ENCODE peak calls at places on chromosomes 7 and 10, in eight cellular contexts. G is activated CD4-positive, alpha-beta T cell treated with anti-CD3 and anti-CD28 coated beads for 1 hour; U is A549; L is D341Med; X is HTR-8/SVneo; V is HCT116; F is dermis blood vessel endothelial cell; D is right atrium auricular region. M is an unnamed sample.

GRCh38 chr7:90211391-90212148 is at the start of gene STEAP2:
- DNase-seq in F (peak), D (peak), V (peak), U (peak), G (no peak), X (peak), L (peak), M (peak)

GRCh38 chr7:88075216-88075615 is 141.2 kb downstream of the ADAM22 start:
- DNase-seq in G (no peak), F (no peak), L (no peak), V (no peak), D (no peak), U (no peak), X (no peak), M (no peak)

GRCh38 chr10:97863808-97864207 is 14.2 kb downstream of the GOLGA7B start:
- DNase-seq in U (no peak), L (no peak), X (no peak), V (no peak), F (no peak), D (no peak), G (no peak), M (no peak)

GRCh38 chr10:60521974-60522405 is 132.3 kb upstream of the ANK3 start:
- DNase-seq in F (peak), L (no peak), U (no peak), D (no peak), G (no peak), X (no peak), V (no peak), M (no peak)

GRCh38 chr10:3828404-3829192 is 43.6 kb upstream of the KLF6 start:
- DNase-seq in F (peak), U (no peak), X (no peak), G (no peak), D (no peak), V (no peak), L (no peak), M (no peak)

GRCh38 chr10:104300736-104301292 is 31.8 kb downstream of the GSTO2 start:
- DNase-seq in D (peak), V (no peak), G (no peak), F (peak), X (peak), L (peak), U (peak), M (no peak)

GRCh38 chr10:8416755-8417154 is 362.3 kb downstream of the GATA3 start:
- DNase-seq in D (no peak), L (no peak), F (no peak), U (no peak), V (no peak), X (no peak), G (no peak), M (no peak)

GRCh38 chr10:17624996-17625395 is 7.8 kb upstream of the HACD1 start:
- DNase-seq in L (no peak), U (no peak), F (no peak), X (no peak), D (no peak), V (no peak), G (no peak), M (no peak)

GRCh38 chr7:17690030-17690429 is 250.3 kb downstream of the SNX13 start:
- DNase-seq in X (no peak), G (no peak), U (no peak), D (no peak), F (no peak), L (no peak), V (no peak), M (no peak)

GRCh38 chr10:52308251-52309031 is 5.6 kb upstream of the DKK1 start:
- DNase-seq in U (peak), L (peak), G (no peak), D (peak), X (peak), F (peak), V (no peak), M (no peak)

GRCh38 chr10:84196083-84196482 is 1.7 kb downstream of the CDHR1 start:
- DNase-seq in L (no peak), G (no peak), X (no peak), D (no peak), V (no peak), F (no peak), U (peak), M (no peak)

GRCh38 chr10:86310291-86310690 is 56.3 kb downstream of the GRID1 start:
- DNase-seq in V (no peak), G (no peak), X (no peak), F (no peak), U (no peak), D (no peak), L (no peak), M (no peak)